ENCODE peak calls at places on chromosomes 5 and 9, in five cellular contexts. One of them, this sample, is unnamed.

GRCh38 chr5:117131048-117131679 is 556.5 kb upstream of the SEMA6A start:
- DNase-seq in OCI-M1: no peak
- DNase-seq in bronchial epithelial cell: peak; percentile 86
- DNase-seq in breast epithelium: peak; percentile 51
- DNase-seq in EL: no peak
- DNase-seq in this sample: no peak

GRCh38 chr9:127966416-127967150 is 14.2 kb downstream of the EEIG1 start:
- DNase-seq in OCI-M1: no peak
- DNase-seq in bronchial epithelial cell: no peak
- DNase-seq in breast epithelium: no peak
- DNase-seq in EL: no peak
- DNase-seq in this sample: no peak

GRCh38 chr5:179615203-179615602 is 8.3 kb downstream of the HNRNPH1 start:
- DNase-seq in OCI-M1: no peak
- DNase-seq in bronchial epithelial cell: no peak
- DNase-seq in breast epithelium: no peak
- DNase-seq in EL: no peak
- DNase-seq in this sample: peak; percentile 18

GRCh38 chr5:180389252-180390101 is 36.3 kb upstream of the GFPT2 start:
- DNase-seq in OCI-M1: no peak
- DNase-seq in bronchial epithelial cell: no peak
- DNase-seq in breast epithelium: no peak
- DNase-seq in EL: peak; percentile 9
- DNase-seq in this sample: no peak

GRCh38 chr9:136784249-136784996 is 6.7 kb upstream of the TMEM141 start:
- DNase-seq in OCI-M1: peak; percentile 87
- DNase-seq in bronchial epithelial cell: no peak
- DNase-seq in breast epithelium: no peak
- DNase-seq in EL: peak; percentile 39
- DNase-seq in this sample: no peak

GRCh38 chr9:629136-629535 is 212.4 kb upstream of the DMRT1 start:
- DNase-seq in OCI-M1: no peak
- DNase-seq in bronchial epithelial cell: no peak
- DNase-seq in breast epithelium: no peak
- DNase-seq in EL: no peak
- DNase-seq in this sample: no peak

GRCh38 chr5:43773032-43773830 is 170.3 kb downstream of the NNT start:
- DNase-seq in OCI-M1: peak; percentile 73
- DNase-seq in bronchial epithelial cell: peak; percentile 82
- DNase-seq in breast epithelium: no peak
- DNase-seq in EL: peak; percentile 82
- DNase-seq in this sample: no peak

GRCh38 chr5:67431191-67431590 is 234.6 kb upstream of the CD180 start:
- DNase-seq in OCI-M1: no peak
- DNase-seq in bronchial epithelial cell: peak; percentile 79
- DNase-seq in breast epithelium: no peak
- DNase-seq in EL: no peak
- DNase-seq in this sample: no peak

GRCh38 chr9:98627291-98627690 is 81.4 kb downstream of the GABBR2 start:
- DNase-seq in OCI-M1: no peak
- DNase-seq in bronchial epithelial cell: peak; percentile 11
- DNase-seq in breast epithelium: no peak
- DNase-seq in EL: peak; percentile 51
- DNase-seq in this sample: no peak

GRCh38 chr9:73114058-73114457 is 37.6 kb upstream of the ANXA1 start:
- DNase-seq in OCI-M1: no peak
- DNase-seq in bronchial epithelial cell: no peak
- DNase-seq in breast epithelium: no peak
- DNase-seq in EL: no peak
- DNase-seq in this sample: no peak

GRCh38 chr5:11791777-11792176 is 112.5 kb downstream of the CTNND2 start:
- DNase-seq in OCI-M1: no peak
- DNase-seq in bronchial epithelial cell: no peak
- DNase-seq in breast epithelium: peak; percentile 31
- DNase-seq in EL: no peak
- DNase-seq in this sample: no peak

GRCh38 chr5:177311361-177311722 is 356 bp downstream of the MXD3 start:
- DNase-seq in OCI-M1: peak; percentile 52
- DNase-seq in bronchial epithelial cell: no peak
- DNase-seq in breast epithelium: no peak
- DNase-seq in EL: peak; percentile 39
- DNase-seq in this sample: no peak

GRCh38 chr5:72523960-72524582 is 16.9 kb upstream of the ZNF366 start:
- DNase-seq in OCI-M1: peak; percentile 87
- DNase-seq in bronchial epithelial cell: peak; percentile 84
- DNase-seq in breast epithelium: no peak
- DNase-seq in EL: peak; percentile 81
- DNase-seq in this sample: no peak

GRCh38 chr5:57834829-57835554 is 352.4 kb upstream of the ACTBL2 start:
- DNase-seq in OCI-M1: no peak
- DNase-seq in bronchial epithelial cell: peak; percentile 90
- DNase-seq in breast epithelium: no peak
- DNase-seq in EL: peak; percentile 34
- DNase-seq in this sample: no peak

GRCh38 chr5:141488591-141489478 is at the start of gene PCDHGC5:
- DNase-seq in OCI-M1: no peak
- DNase-seq in bronchial epithelial cell: peak; percentile 93
- DNase-seq in breast epithelium: no peak
- DNase-seq in EL: peak; percentile 84
- DNase-seq in this sample: peak; percentile 55

GRCh38 chr5:11013793-11014192 is 252.8 kb upstream of the DAP start:
- DNase-seq in OCI-M1: no peak
- DNase-seq in bronchial epithelial cell: no peak
- DNase-seq in breast epithelium: no peak
- DNase-seq in EL: no peak
- DNase-seq in this sample: no peak

GRCh38 chr5:57209316-57210040 is 35.6 kb downstream of the GPBP1 start:
- DNase-seq in OCI-M1: peak; percentile 28
- DNase-seq in bronchial epithelial cell: peak; percentile 54
- DNase-seq in breast epithelium: no peak
- DNase-seq in EL: peak; percentile 44
- DNase-seq in this sample: no peak

GRCh38 chr5:82885657-82886389 is 191.4 kb downstream of the TMEM167A start:
- DNase-seq in OCI-M1: peak; percentile 56
- DNase-seq in bronchial epithelial cell: peak; percentile 12
- DNase-seq in breast epithelium: no peak
- DNase-seq in EL: peak; percentile 1
- DNase-seq in this sample: no peak

GRCh38 chr5:171521219-171521633 is 101.8 kb downstream of the FGF18 start:
- DNase-seq in OCI-M1: no peak
- DNase-seq in bronchial epithelial cell: peak; percentile 88
- DNase-seq in breast epithelium: no peak
- DNase-seq in EL: peak; percentile 95
- DNase-seq in this sample: no peak

GRCh38 chr9:14690986-14691730 is 2.1 kb downstream of the ZDHHC21 start:
- DNase-seq in OCI-M1: no peak
- DNase-seq in bronchial epithelial cell: peak; percentile 53
- DNase-seq in breast epithelium: no peak
- DNase-seq in EL: no peak
- DNase-seq in this sample: no peak

GRCh38 chr9:8859416-8859815 is 1059.8 kb upstream of the DMAC1 start:
- DNase-seq in OCI-M1: no peak
- DNase-seq in bronchial epithelial cell: no peak
- DNase-seq in breast epithelium: no peak
- DNase-seq in EL: no peak
- DNase-seq in this sample: no peak

GRCh38 chr9:91395553-91396470 is 27.8 kb downstream of the NFIL3 start:
- DNase-seq in OCI-M1: no peak
- DNase-seq in bronchial epithelial cell: peak; percentile 93
- DNase-seq in breast epithelium: no peak
- DNase-seq in EL: peak; percentile 88
- DNase-seq in this sample: no peak

GRCh38 chr9:136754059-136754572 is 3.9 kb downstream of the LCN8 start:
- DNase-seq in OCI-M1: no peak
- DNase-seq in bronchial epithelial cell: no peak
- DNase-seq in breast epithelium: no peak
- DNase-seq in EL: no peak
- DNase-seq in this sample: no peak

GRCh38 chr5:59317023-59317771 is 576.3 kb downstream of the PDE4D start:
- DNase-seq in OCI-M1: peak; percentile 17
- DNase-seq in bronchial epithelial cell: peak; percentile 54
- DNase-seq in breast epithelium: no peak
- DNase-seq in EL: peak; percentile 39
- DNase-seq in this sample: no peak

GRCh38 chr9:86324308-86324707 is 29.9 kb downstream of the TUT7 start:
- DNase-seq in OCI-M1: no peak
- DNase-seq in bronchial epithelial cell: no peak
- DNase-seq in breast epithelium: no peak
- DNase-seq in EL: peak; percentile 49
- DNase-seq in this sample: no peak

GRCh38 chr5:85000671-85001070 is 616.0 kb upstream of the EDIL3 start:
- DNase-seq in OCI-M1: no peak
- DNase-seq in bronchial epithelial cell: peak; percentile 11
- DNase-seq in breast epithelium: no peak
- DNase-seq in EL: peak; percentile 24
- DNase-seq in this sample: no peak

GRCh38 chr9:116055536-116055935 is 98.1 kb upstream of the PAPPA start:
- DNase-seq in OCI-M1: no peak
- DNase-seq in bronchial epithelial cell: peak; percentile 26
- DNase-seq in breast epithelium: no peak
- DNase-seq in EL: peak; percentile 37
- DNase-seq in this sample: no peak

GRCh38 chr9:94821098-94821930 is 94.8 kb downstream of the AOPEP start:
- DNase-seq in OCI-M1: no peak
- DNase-seq in bronchial epithelial cell: no peak
- DNase-seq in breast epithelium: no peak
- DNase-seq in EL: no peak
- DNase-seq in this sample: no peak

GRCh38 chr5:14574891-14575496 is 6.6 kb upstream of the OTULINL start:
- DNase-seq in OCI-M1: no peak
- DNase-seq in bronchial epithelial cell: peak; percentile 63
- DNase-seq in breast epithelium: no peak
- DNase-seq in EL: no peak
- DNase-seq in this sample: no peak

GRCh38 chr5:171850354-171850947 is 64.8 kb downstream of the SMIM23 start:
- DNase-seq in OCI-M1: peak; percentile 64
- DNase-seq in bronchial epithelial cell: peak; percentile 16
- DNase-seq in breast epithelium: no peak
- DNase-seq in EL: peak; percentile 26
- DNase-seq in this sample: no peak

GRCh38 chr5:52604151-52604550 is 183.6 kb upstream of the ITGA1 start:
- DNase-seq in OCI-M1: no peak
- DNase-seq in bronchial epithelial cell: no peak
- DNase-seq in breast epithelium: no peak
- DNase-seq in EL: no peak
- DNase-seq in this sample: no peak